ENCODE peak calls at places on chromosome 19, in five cellular contexts. U is HFFc6, O is foreskin keratinocyte, H is tibial nerve, G is Caco-2. P is an unnamed sample.
A peak's percentile ranks its signal among the peaks of the same experiment; 100 is the strongest.

GRCh38 chr19:6739390-6739883 is at the start of gene TRIP10:
- DNase-seq in O (no peak), G (peak; percentile 81), H (peak; percentile 85), U (peak; percentile 30), P (peak; percentile 84)

GRCh38 chr19:55452381-55453325 is 8.8 kb downstream of the ISOC2 start:
- DNase-seq in H (peak; percentile 43), G (peak; percentile 73), O (no peak), U (peak; percentile 26), P (peak; percentile 81)

GRCh38 chr19:51296331-51297093 is 14.9 kb upstream of the IGLON5 start:
- DNase-seq in G (no peak), O (no peak), U (no peak), H (no peak), P (no peak)

GRCh38 chr19:50362656-50363424 is 2.6 kb downstream of the NAPSA start:
- DNase-seq in G (no peak), H (no peak), U (no peak), O (no peak), P (no peak)

GRCh38 chr19:4939466-4939865 is 29.4 kb upstream of the KDM4B start:
- DNase-seq in U (no peak), G (no peak), H (no peak), O (no peak), P (no peak)

GRCh38 chr19:54172764-54173699 is at the start of gene TMC4:
- DNase-seq in U (no peak), H (no peak), O (peak; percentile 66), G (peak; percentile 95), P (no peak)

GRCh38 chr19:41377977-41378707 is 1.8 kb downstream of the TMEM91 start:
- DNase-seq in H (no peak), O (no peak), G (no peak), U (no peak), P (no peak)

GRCh38 chr19:29514525-29515232 is 11.1 kb upstream of the VSTM2B start:
- DNase-seq in U (no peak), O (peak; percentile 8), H (no peak), G (no peak), P (no peak)

GRCh38 chr19:9406798-9407352 is 28.5 kb downstream of the ZNF266 start:
- DNase-seq in G (no peak), H (peak; percentile 15), O (peak; percentile 75), U (peak; percentile 87), P (no peak)

GRCh38 chr19:32691952-32692726 is 518 bp downstream of the NUDT19 start:
- DNase-seq in U (peak; percentile 61), O (peak; percentile 32), H (no peak), G (peak; percentile 75), P (peak; percentile 60)

GRCh38 chr19:43934055-43934984 is 762 bp downstream of the ZNF45 start:
- DNase-seq in O (no peak), G (no peak), U (peak; percentile 1), H (no peak), P (no peak)

GRCh38 chr19:29062486-29063435 is 150.2 kb downstream of the UQCRFS1 start:
- DNase-seq in O (no peak), G (no peak), H (no peak), U (no peak), P (no peak)

GRCh38 chr19:6744381-6745288 is 5.2 kb downstream of the TRIP10 start:
- DNase-seq in O (peak; percentile 78), G (no peak), H (peak; percentile 79), U (peak; percentile 94), P (peak; percentile 89)

GRCh38 chr19:35628264-35628564 is 622 bp upstream of the RBM42 start:
- DNase-seq in O (no peak), H (no peak), G (no peak), U (no peak), P (no peak)

GRCh38 chr19:55081773-55082022 is 6.0 kb downstream of the EPS8L1 start:
- DNase-seq in U (no peak), H (no peak), G (no peak), O (no peak), P (no peak)

GRCh38 chr19:44726465-44726864 is 22.0 kb upstream of the BCL3 start:
- DNase-seq in G (no peak), H (no peak), O (no peak), U (no peak), P (no peak)

GRCh38 chr19:33511346-33511745 is 10.2 kb downstream of the PEPD start:
- DNase-seq in G (no peak), U (no peak), H (no peak), O (no peak), P (no peak)

GRCh38 chr19:800360-801029 is 3.2 kb downstream of the PTBP1 start:
- DNase-seq in O (no peak), G (no peak), H (no peak), U (no peak), P (no peak)

GRCh38 chr19:28289294-28290063 is 923.5 kb downstream of the UQCRFS1 start:
- DNase-seq in G (no peak), O (no peak), U (no peak), H (no peak), P (no peak)

GRCh38 chr19:44684892-44685847 is 13.8 kb upstream of the CEACAM16 start:
- DNase-seq in H (no peak), G (no peak), U (peak; percentile 96), O (peak; percentile 41), P (no peak)

GRCh38 chr19:47210689-47211316 is 20.2 kb downstream of the BBC3 start:
- DNase-seq in G (peak; percentile 85), O (no peak), U (peak; percentile 72), H (peak; percentile 85), P (peak; percentile 81)

GRCh38 chr19:6414033-6414643 is 10.5 kb downstream of the KHSRP start:
- DNase-seq in H (no peak), U (no peak), O (no peak), G (peak; percentile 36), P (no peak)

GRCh38 chr19:2089001-2089711 is 7.0 kb downstream of the MOB3A start:
- DNase-seq in U (no peak), H (no peak), G (no peak), O (peak; percentile 79), P (no peak)

GRCh38 chr19:2084993-2085720 is 11.0 kb downstream of the MOB3A start:
- DNase-seq in G (no peak), H (no peak), O (no peak), U (peak; percentile 28), P (no peak)

GRCh38 chr19:2089727-2090053 is 6.4 kb downstream of the MOB3A start:
- DNase-seq in U (no peak), O (no peak), H (no peak), G (no peak), P (no peak)

GRCh38 chr19:2083174-2083854 is 12.8 kb downstream of the MOB3A start:
- DNase-seq in H (no peak), G (no peak), O (no peak), U (no peak), P (no peak)

GRCh38 chr19:2087621-2088100 is 8.5 kb downstream of the MOB3A start:
- DNase-seq in O (no peak), G (no peak), H (no peak), U (no peak), P (no peak)
- TF ChIP-seq CTCF in O (no peak), G (no peak), H (no peak), U (no peak), P (no peak)

GRCh38 chr19:46016426-46017094 is 6.3 kb downstream of the PGLYRP1 start:
- DNase-seq in G (peak; percentile 91), O (no peak), H (peak; percentile 64), U (peak; percentile 71), P (peak; percentile 81)

GRCh38 chr19:46018729-46019251 is 4.1 kb downstream of the PGLYRP1 start:
- DNase-seq in H (no peak), G (no peak), U (no peak), O (no peak), P (no peak)

GRCh38 chr19:46015961-46016425 is 6.9 kb downstream of the PGLYRP1 start:
- DNase-seq in H (no peak), U (no peak), O (no peak), G (peak; percentile 41), P (no peak)

GRCh38 chr19:46017874-46018675 is 4.8 kb downstream of the PGLYRP1 start:
- DNase-seq in U (no peak), O (no peak), H (no peak), G (no peak), P (no peak)

GRCh38 chr19:46017095-46017429 is 5.8 kb downstream of the PGLYRP1 start:
- DNase-seq in O (no peak), H (no peak), U (no peak), G (no peak), P (no peak)
- TF ChIP-seq CTCF in O (no peak), H (peak; percentile 10), U (peak; percentile 58), G (no peak), P (peak; percentile 43)

DNA sequence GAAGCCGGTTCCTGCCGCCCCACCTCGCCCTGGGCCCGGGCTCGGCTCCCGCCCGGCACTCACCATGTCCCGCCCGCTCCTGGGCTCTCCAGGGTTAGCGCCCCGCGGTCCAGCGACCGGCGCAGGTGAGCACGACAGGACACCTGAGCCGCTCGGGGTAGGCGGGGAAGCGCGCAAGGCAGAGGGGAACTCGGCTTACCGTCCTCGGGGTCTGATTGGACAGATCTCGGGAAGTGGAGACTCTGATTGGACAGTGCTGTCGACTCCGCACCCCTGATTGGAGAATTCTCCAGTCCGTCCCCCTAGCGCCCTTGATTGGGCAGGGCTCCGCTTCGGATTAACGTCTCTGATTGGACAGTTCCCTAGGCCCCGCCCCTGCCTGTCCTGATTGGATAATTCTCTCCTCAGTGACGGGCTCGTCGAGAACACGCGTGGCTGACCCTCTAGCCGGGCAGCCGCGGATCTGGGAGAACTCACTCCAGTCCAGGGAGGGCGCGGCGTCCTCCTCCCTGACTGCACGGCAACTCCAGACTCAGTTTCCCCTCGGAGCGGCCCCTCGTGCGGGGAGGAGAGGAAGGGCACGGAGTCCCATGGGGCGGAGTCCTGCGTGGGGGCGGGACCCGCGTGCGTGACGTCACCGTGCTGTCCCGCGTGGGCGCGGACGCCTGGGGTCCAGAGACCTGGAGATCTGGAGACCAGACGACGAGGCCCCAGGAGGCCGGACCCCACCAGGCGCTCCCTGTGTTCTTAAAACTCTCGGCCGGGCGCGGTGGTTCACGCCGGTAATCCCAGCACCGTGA is at the start of gene ZNF77:
- DNase-seq in G (peak; percentile 98), O (peak; percentile 97), U (peak; percentile 98), H (peak; percentile 99), P (peak; percentile 98)
- TF ChIP-seq CTCF in G (no peak), O (no peak), U (peak; percentile 40), H (peak; percentile 84), P (no peak)

GRCh38 chr19:30783212-30783611 is 411.0 kb downstream of the ZNF536 start:
- DNase-seq in U (no peak), O (no peak), G (no peak), H (no peak), P (no peak)

GRCh38 chr19:30783936-30784335 is 411.8 kb downstream of the ZNF536 start:
- DNase-seq in U (no peak), G (no peak), H (no peak), O (no peak), P (no peak)

GRCh38 chr19:30788105-30788765 is 416.1 kb downstream of the ZNF536 start:
- DNase-seq in U (no peak), O (no peak), H (no peak), G (no peak), P (peak; percentile 3)

GRCh38 chr19:30784850-30785459 is 412.8 kb downstream of the ZNF536 start:
- DNase-seq in U (no peak), G (peak; percentile 55), H (peak; percentile 30), O (no peak), P (peak; percentile 60)

DNA sequence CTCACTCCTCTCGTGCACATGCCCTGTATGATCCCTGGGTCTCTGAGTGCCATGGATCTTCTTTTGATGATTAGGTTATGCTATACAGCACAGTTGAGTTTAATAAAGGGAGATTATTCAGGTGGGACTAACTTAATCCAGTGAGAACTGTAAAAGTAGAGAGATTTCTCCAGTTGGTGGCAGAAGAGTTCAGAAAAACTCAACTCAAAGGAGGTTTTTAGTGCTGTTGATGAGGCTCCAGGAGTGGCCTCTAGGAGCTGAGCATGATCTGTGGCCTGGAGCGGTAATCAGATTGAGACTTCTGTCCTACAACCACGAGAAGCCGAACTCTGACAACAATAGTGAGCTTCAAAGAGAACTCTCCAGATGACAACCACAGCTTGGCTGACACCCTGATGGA is 413.5 kb downstream of the ZNF536 start:
- DNase-seq in G (no peak), U (no peak), H (no peak), O (no peak), P (no peak)
- TF ChIP-seq CTCF in G (no peak), U (no peak), H (peak; percentile 16), O (no peak), P (no peak)

P was measured in mesothelial cell of epicardium.